ENCODE peak calls at places on chromosomes 7 and 10, in seven cellular contexts. One of them, this sample, is unnamed.

GRCh38 chr10:27207350-27207749 is 33.2 kb downstream of the ACBD5 start:
- DNase-seq in lung: no peak
- DNase-seq in transverse colon: no peak
- DNase-seq in ovary: no peak
- DNase-seq in mammary epithelial cell: no peak
- DNase-seq in foreskin fibroblast: peak
- DNase-seq in dorsolateral prefrontal cortex: no peak
- DNase-seq in this sample: no peak

GRCh38 chr7:143901710-143902587 is at the start of gene TCAF1:
- DNase-seq in dorsolateral prefrontal cortex: peak
- DNase-seq in mammary epithelial cell: peak
- DNase-seq in lung: peak
- DNase-seq in transverse colon: peak
- DNase-seq in foreskin fibroblast: peak
- DNase-seq in ovary: peak
- DNase-seq in this sample: peak

GRCh38 chr7:107712025-107712424 is 31.9 kb upstream of the CBLL1 start:
- DNase-seq in foreskin fibroblast: no peak
- DNase-seq in transverse colon: no peak
- DNase-seq in mammary epithelial cell: no peak
- DNase-seq in ovary: no peak
- DNase-seq in dorsolateral prefrontal cortex: no peak
- DNase-seq in lung: no peak
- DNase-seq in this sample: no peak

GRCh38 chr7:95180-95862 is 97.0 kb upstream of the FAM20C start:
- DNase-seq in lung: no peak
- DNase-seq in ovary: no peak
- DNase-seq in foreskin fibroblast: no peak
- DNase-seq in dorsolateral prefrontal cortex: no peak
- DNase-seq in transverse colon: no peak
- DNase-seq in mammary epithelial cell: peak
- DNase-seq in this sample: peak

GRCh38 chr7:22173884-22174573 is 182.9 kb downstream of the RAPGEF5 start:
- DNase-seq in foreskin fibroblast: no peak
- DNase-seq in mammary epithelial cell: peak
- DNase-seq in ovary: no peak
- DNase-seq in dorsolateral prefrontal cortex: no peak
- DNase-seq in lung: no peak
- DNase-seq in transverse colon: no peak
- DNase-seq in this sample: no peak

GRCh38 chr7:24894670-24895221 is 85.2 kb downstream of the OSBPL3 start:
- DNase-seq in foreskin fibroblast: peak
- DNase-seq in ovary: no peak
- DNase-seq in mammary epithelial cell: no peak
- DNase-seq in lung: no peak
- DNase-seq in transverse colon: no peak
- DNase-seq in dorsolateral prefrontal cortex: no peak
- DNase-seq in this sample: no peak

GRCh38 chr10:72639441-72639873 is 13.6 kb upstream of the MICU1 start:
- DNase-seq in mammary epithelial cell: no peak
- DNase-seq in lung: no peak
- DNase-seq in ovary: no peak
- DNase-seq in transverse colon: no peak
- DNase-seq in dorsolateral prefrontal cortex: no peak
- DNase-seq in foreskin fibroblast: no peak
- DNase-seq in this sample: no peak

GRCh38 chr7:74092964-74093339 is 9.3 kb downstream of the LIMK1 start:
- DNase-seq in dorsolateral prefrontal cortex: peak
- DNase-seq in mammary epithelial cell: peak
- DNase-seq in transverse colon: peak
- DNase-seq in ovary: peak
- DNase-seq in foreskin fibroblast: peak
- DNase-seq in lung: peak
- DNase-seq in this sample: no peak

GRCh38 chr10:61835069-61835908 is 66.2 kb upstream of the ARID5B start:
- DNase-seq in foreskin fibroblast: peak
- DNase-seq in mammary epithelial cell: peak
- DNase-seq in transverse colon: peak
- DNase-seq in lung: no peak
- DNase-seq in dorsolateral prefrontal cortex: no peak
- DNase-seq in ovary: no peak
- DNase-seq in this sample: peak

GRCh38 chr7:153452661-153453060 is 599.5 kb upstream of the DPP6 start:
- DNase-seq in transverse colon: no peak
- DNase-seq in foreskin fibroblast: no peak
- DNase-seq in ovary: no peak
- DNase-seq in lung: no peak
- DNase-seq in dorsolateral prefrontal cortex: no peak
- DNase-seq in mammary epithelial cell: no peak
- DNase-seq in this sample: no peak

GRCh38 chr7:98234429-98235147 is 17.4 kb downstream of the TECPR1 start:
- DNase-seq in ovary: no peak
- DNase-seq in dorsolateral prefrontal cortex: no peak
- DNase-seq in lung: no peak
- DNase-seq in mammary epithelial cell: no peak
- DNase-seq in foreskin fibroblast: peak
- DNase-seq in transverse colon: no peak
- DNase-seq in this sample: peak

GRCh38 chr7:150479023-150479716 is 28.7 kb downstream of the GIMAP8 start:
- DNase-seq in foreskin fibroblast: no peak
- DNase-seq in transverse colon: no peak
- DNase-seq in mammary epithelial cell: peak
- DNase-seq in dorsolateral prefrontal cortex: no peak
- DNase-seq in lung: no peak
- DNase-seq in ovary: no peak
- DNase-seq in this sample: no peak

GRCh38 chr7:68176974-68177373 is 1180.3 kb downstream of the TYW1 start:
- DNase-seq in transverse colon: no peak
- DNase-seq in lung: peak
- DNase-seq in mammary epithelial cell: peak
- DNase-seq in dorsolateral prefrontal cortex: peak
- DNase-seq in foreskin fibroblast: no peak
- DNase-seq in ovary: peak
- DNase-seq in this sample: peak

GRCh38 chr10:60502621-60503020 is 112.9 kb upstream of the ANK3 start:
- DNase-seq in transverse colon: no peak
- DNase-seq in foreskin fibroblast: no peak
- DNase-seq in mammary epithelial cell: no peak
- DNase-seq in dorsolateral prefrontal cortex: no peak
- DNase-seq in ovary: no peak
- DNase-seq in lung: no peak
- DNase-seq in this sample: no peak

GRCh38 chr10:60508831-60509230 is 119.2 kb upstream of the ANK3 start:
- DNase-seq in transverse colon: no peak
- DNase-seq in dorsolateral prefrontal cortex: no peak
- DNase-seq in lung: no peak
- DNase-seq in ovary: no peak
- DNase-seq in foreskin fibroblast: peak
- DNase-seq in mammary epithelial cell: no peak
- DNase-seq in this sample: no peak

GRCh38 chr10:60513281-60513680 is 123.6 kb upstream of the ANK3 start:
- DNase-seq in dorsolateral prefrontal cortex: no peak
- DNase-seq in mammary epithelial cell: no peak
- DNase-seq in transverse colon: no peak
- DNase-seq in ovary: no peak
- DNase-seq in lung: no peak
- DNase-seq in foreskin fibroblast: no peak
- DNase-seq in this sample: no peak

GRCh38 chr10:60511823-60512222 is 122.1 kb upstream of the ANK3 start:
- DNase-seq in transverse colon: no peak
- DNase-seq in foreskin fibroblast: no peak
- DNase-seq in ovary: no peak
- DNase-seq in lung: no peak
- DNase-seq in dorsolateral prefrontal cortex: no peak
- DNase-seq in mammary epithelial cell: no peak
- DNase-seq in this sample: no peak

GRCh38 chr10:60508037-60508436 is 118.4 kb upstream of the ANK3 start:
- DNase-seq in transverse colon: no peak
- DNase-seq in ovary: no peak
- DNase-seq in foreskin fibroblast: no peak
- DNase-seq in dorsolateral prefrontal cortex: no peak
- DNase-seq in lung: no peak
- DNase-seq in mammary epithelial cell: no peak
- DNase-seq in this sample: peak
- H3K4me3 ChIP-seq in transverse colon: no peak
- H3K4me3 ChIP-seq in ovary: no peak
- H3K4me3 ChIP-seq in foreskin fibroblast: no peak
- H3K4me3 ChIP-seq in dorsolateral prefrontal cortex: no peak
- H3K4me3 ChIP-seq in lung: no peak
- H3K4me3 ChIP-seq in mammary epithelial cell: no peak
- H3K4me3 ChIP-seq in this sample: no peak

DNA sequence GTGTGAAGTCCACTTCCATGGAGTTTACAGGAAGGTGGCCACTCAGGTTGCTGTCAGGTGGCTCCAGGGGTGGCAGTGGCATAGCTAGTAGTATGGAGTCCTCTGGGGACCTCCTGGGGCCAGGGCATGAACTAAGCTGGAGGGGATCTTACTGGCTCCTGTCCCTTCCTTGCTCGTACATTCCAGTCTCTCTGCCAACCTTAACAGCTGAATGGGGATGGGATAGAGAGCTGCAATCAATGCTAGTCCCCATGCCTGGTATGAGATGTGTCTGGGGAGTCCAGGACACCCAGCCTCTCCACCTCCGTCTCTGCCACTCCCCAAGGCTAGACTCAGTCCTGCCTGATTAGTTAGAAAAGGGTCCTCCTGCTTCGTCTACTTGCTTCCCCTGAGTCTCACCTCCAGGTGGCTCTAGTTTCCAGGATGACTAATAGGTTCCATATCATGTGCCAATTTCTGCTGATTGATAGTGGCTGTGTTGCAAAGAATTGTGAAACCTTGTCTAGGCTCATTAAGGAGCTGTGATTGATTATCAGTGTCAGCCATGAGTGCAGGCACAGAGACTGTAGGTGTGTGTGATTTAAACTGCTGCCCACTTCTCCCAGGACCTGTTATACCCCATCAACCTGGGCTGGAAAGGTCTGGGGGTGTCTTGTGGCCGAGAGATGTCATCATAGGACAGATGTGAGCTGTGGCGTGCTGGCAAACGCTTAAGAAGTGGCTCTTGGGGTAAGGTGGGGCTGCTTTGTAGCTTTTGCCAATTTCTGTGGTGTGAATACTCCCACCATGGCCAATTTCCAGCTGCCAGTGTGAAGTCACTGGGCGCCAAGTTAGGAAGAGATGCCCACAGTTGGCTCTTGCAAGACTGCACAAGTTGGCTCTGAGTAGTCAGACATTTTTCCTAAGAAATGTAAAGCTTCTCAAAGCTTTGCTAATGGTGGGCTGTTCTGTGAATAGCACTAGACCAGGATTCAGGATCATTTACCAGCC is 59.8 kb downstream of the COL13A1 start:
- DNase-seq in mammary epithelial cell: peak
- DNase-seq in foreskin fibroblast: peak
- DNase-seq in lung: no peak
- DNase-seq in transverse colon: no peak
- DNase-seq in ovary: no peak
- DNase-seq in dorsolateral prefrontal cortex: no peak
- DNase-seq in this sample: peak
- TF ChIP-seq CTCF in mammary epithelial cell: peak
- TF ChIP-seq CTCF in foreskin fibroblast: peak
- TF ChIP-seq CTCF in lung: no peak
- TF ChIP-seq CTCF in transverse colon: no peak
- TF ChIP-seq CTCF in ovary: no peak
- TF ChIP-seq CTCF in dorsolateral prefrontal cortex: no peak
- TF ChIP-seq CTCF in this sample: peak

GRCh38 chr7:55130554-55131198 is 111.9 kb downstream of the EGFR start:
- DNase-seq in mammary epithelial cell: peak
- DNase-seq in dorsolateral prefrontal cortex: peak
- DNase-seq in foreskin fibroblast: peak
- DNase-seq in lung: no peak
- DNase-seq in ovary: peak
- DNase-seq in transverse colon: peak
- DNase-seq in this sample: peak

GRCh38 chr7:55129409-55130078 is 110.7 kb downstream of the EGFR start:
- DNase-seq in mammary epithelial cell: peak
- DNase-seq in transverse colon: peak
- DNase-seq in ovary: no peak
- DNase-seq in dorsolateral prefrontal cortex: no peak
- DNase-seq in lung: no peak
- DNase-seq in foreskin fibroblast: peak
- DNase-seq in this sample: peak

GRCh38 chr7:55128693-55129394 is 110.0 kb downstream of the EGFR start:
- DNase-seq in mammary epithelial cell: no peak
- DNase-seq in foreskin fibroblast: peak
- DNase-seq in dorsolateral prefrontal cortex: no peak
- DNase-seq in ovary: peak
- DNase-seq in transverse colon: no peak
- DNase-seq in lung: no peak
- DNase-seq in this sample: peak

GRCh38 chr7:55131421-55131929 is 112.7 kb downstream of the EGFR start:
- DNase-seq in transverse colon: no peak
- DNase-seq in lung: peak
- DNase-seq in mammary epithelial cell: no peak
- DNase-seq in foreskin fibroblast: no peak
- DNase-seq in dorsolateral prefrontal cortex: no peak
- DNase-seq in ovary: no peak
- DNase-seq in this sample: no peak

DNA sequence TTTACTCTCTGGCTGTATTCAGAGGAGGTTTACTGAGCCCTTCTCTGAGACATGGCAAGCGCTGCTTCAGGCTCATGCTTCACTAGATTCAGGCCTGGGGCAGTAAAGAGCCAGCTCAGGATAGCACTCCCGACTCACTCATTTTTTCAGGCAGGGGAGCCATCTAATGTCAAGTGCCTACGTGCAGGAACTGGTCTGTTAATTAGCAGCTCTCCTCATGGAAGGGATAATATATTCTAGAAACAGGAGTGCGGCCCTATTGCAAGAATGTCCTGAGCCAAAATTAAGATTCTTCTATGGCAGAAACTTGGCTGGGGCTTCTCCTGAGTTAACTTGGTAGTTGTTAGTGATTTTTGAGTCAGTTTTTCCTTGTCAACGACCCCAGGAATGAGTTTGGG is 111.3 kb downstream of the EGFR start:
- DNase-seq in foreskin fibroblast: no peak
- DNase-seq in lung: no peak
- DNase-seq in transverse colon: no peak
- DNase-seq in ovary: peak
- DNase-seq in mammary epithelial cell: peak
- DNase-seq in dorsolateral prefrontal cortex: no peak
- DNase-seq in this sample: peak
- H3K4me3 ChIP-seq in foreskin fibroblast: no peak
- H3K4me3 ChIP-seq in lung: no peak
- H3K4me3 ChIP-seq in transverse colon: no peak
- H3K4me3 ChIP-seq in ovary: no peak
- H3K4me3 ChIP-seq in mammary epithelial cell: no peak
- H3K4me3 ChIP-seq in dorsolateral prefrontal cortex: no peak
- H3K4me3 ChIP-seq in this sample: no peak

GRCh38 chr10:84004206-84004605 is 135.1 kb upstream of the GHITM start:
- DNase-seq in transverse colon: peak
- DNase-seq in dorsolateral prefrontal cortex: no peak
- DNase-seq in ovary: no peak
- DNase-seq in foreskin fibroblast: no peak
- DNase-seq in mammary epithelial cell: no peak
- DNase-seq in lung: no peak
- DNase-seq in this sample: no peak

GRCh38 chr10:84012831-84013458 is 126.4 kb upstream of the GHITM start:
- DNase-seq in mammary epithelial cell: no peak
- DNase-seq in foreskin fibroblast: no peak
- DNase-seq in ovary: no peak
- DNase-seq in transverse colon: no peak
- DNase-seq in dorsolateral prefrontal cortex: no peak
- DNase-seq in lung: no peak
- DNase-seq in this sample: no peak

GRCh38 chr10:84007482-84007881 is 131.8 kb upstream of the GHITM start:
- DNase-seq in transverse colon: no peak
- DNase-seq in foreskin fibroblast: no peak
- DNase-seq in ovary: no peak
- DNase-seq in mammary epithelial cell: no peak
- DNase-seq in lung: no peak
- DNase-seq in dorsolateral prefrontal cortex: no peak
- DNase-seq in this sample: peak

GRCh38 chr10:84008878-84009277 is 130.4 kb upstream of the GHITM start:
- DNase-seq in dorsolateral prefrontal cortex: no peak
- DNase-seq in ovary: no peak
- DNase-seq in lung: no peak
- DNase-seq in foreskin fibroblast: no peak
- DNase-seq in transverse colon: peak
- DNase-seq in mammary epithelial cell: no peak
- DNase-seq in this sample: no peak
- TF ChIP-seq CTCF in dorsolateral prefrontal cortex: peak
- TF ChIP-seq CTCF in ovary: no peak
- TF ChIP-seq CTCF in lung: no peak
- TF ChIP-seq CTCF in foreskin fibroblast: peak
- TF ChIP-seq CTCF in transverse colon: peak
- TF ChIP-seq CTCF in mammary epithelial cell: peak
- TF ChIP-seq CTCF in this sample: peak